ENCODE peak calls at places on chromosomes 5 and 9, in ten cellular contexts. G is NCI-H510A, J is amygdala, Q is nucleus accumbens, K is hypothalamus, C is fibroblast of mammary gland, P is KG1, R is right atrium auricular region, D is GDM1, N is progenitor cell of endocrine pancreas. E is an unnamed sample.

GRCh38 chr9:134909511-134910105 is 8.1 kb downstream of the FCN1 start:
- DNase-seq in G (no peak), Q (no peak), C (no peak), J (no peak), N (no peak), R (no peak), D (no peak), P (no peak), K (no peak), E (no peak)

GRCh38 chr5:169893010-169893409 is 87.3 kb downstream of the INSYN2B start:
- DNase-seq in D (no peak), P (no peak), N (no peak), J (no peak), G (no peak), C (no peak), K (no peak), R (no peak), Q (no peak), E (no peak)

GRCh38 chr5:153476767-153477166 is 13.7 kb upstream of the GRIA1 start:
- DNase-seq in G (no peak), C (peak), D (no peak), Q (no peak), P (no peak), J (no peak), K (no peak), R (no peak), N (no peak), E (peak)

GRCh38 chr5:19837536-19838179 is 150.3 kb downstream of the CDH18 start:
- DNase-seq in P (no peak), K (no peak), G (no peak), D (no peak), N (no peak), C (no peak), J (no peak), R (no peak), Q (no peak), E (no peak)

GRCh38 chr5:107570805-107571531 is 99.8 kb downstream of the EFNA5 start:
- DNase-seq in R (no peak), K (no peak), P (peak), G (peak), D (no peak), C (no peak), N (no peak), Q (no peak), J (no peak), E (peak)

GRCh38 chr9:127132921-127133647 is 10.6 kb upstream of the ANGPTL2 start:
- DNase-seq in J (peak), C (peak), P (no peak), Q (no peak), R (no peak), N (no peak), G (peak), D (no peak), K (no peak), E (no peak)

GRCh38 chr9:93633492-93634221 is 57.3 kb downstream of the PHF2 start:
- DNase-seq in C (no peak), Q (no peak), R (peak), K (no peak), G (no peak), P (no peak), N (no peak), D (no peak), J (no peak), E (no peak)

GRCh38 chr9:114080773-114081440 is 2.8 kb upstream of the AMBP start:
- DNase-seq in J (no peak), Q (no peak), P (no peak), K (no peak), G (no peak), N (peak), R (no peak), C (no peak), D (no peak), E (peak)

GRCh38 chr5:72066658-72067057 is 40.6 kb upstream of the MAP1B start:
- DNase-seq in N (no peak), Q (no peak), C (peak), J (no peak), R (no peak), D (no peak), G (no peak), P (no peak), K (no peak), E (peak)

GRCh38 chr5:159504857-159505304 is 174.6 kb upstream of the IL12B start:
- DNase-seq in R (peak), Q (no peak), C (peak), P (no peak), K (no peak), N (no peak), G (no peak), J (no peak), D (no peak), E (peak)

GRCh38 chr5:142783601-142784291 is 13.6 kb downstream of the ARHGAP26 start:
- DNase-seq in G (no peak), J (no peak), Q (no peak), K (peak), P (no peak), D (no peak), R (no peak), N (no peak), C (peak), E (no peak)

GRCh38 chr9:21252727-21253547 is 13.1 kb upstream of the IFNA14 start:
- DNase-seq in C (peak), J (no peak), K (peak), R (no peak), D (peak), N (no peak), G (no peak), Q (no peak), P (peak), E (no peak)

GRCh38 chr9:88657893-88658292 is 122.9 kb downstream of the NXNL2 start:
- DNase-seq in J (no peak), N (no peak), C (no peak), P (no peak), Q (no peak), G (no peak), K (no peak), D (no peak), R (no peak), E (no peak)

GRCh38 chr5:178214160-178214803 is 9.9 kb downstream of the HNRNPAB start:
- DNase-seq in D (no peak), K (no peak), J (no peak), Q (no peak), G (no peak), R (no peak), N (no peak), P (no peak), C (no peak), E (no peak)

GRCh38 chr9:95484225-95484624 is 32.5 kb downstream of the PTCH1 start:
- DNase-seq in N (no peak), C (no peak), K (no peak), P (no peak), R (no peak), D (no peak), J (no peak), G (no peak), Q (no peak), E (no peak)

GRCh38 chr5:57986746-57987145 is 473.1 kb downstream of the PLK2 start:
- DNase-seq in C (peak), G (no peak), D (no peak), P (no peak), Q (peak), R (no peak), N (no peak), J (no peak), K (peak), E (peak)

GRCh38 chr5:37580106-37580505 is 201.0 kb downstream of the WDR70 start:
- DNase-seq in P (no peak), J (no peak), N (no peak), D (no peak), C (no peak), K (no peak), R (no peak), Q (no peak), G (no peak), E (no peak)

GRCh38 chr5:107401470-107402085 is 269.2 kb downstream of the EFNA5 start:
- DNase-seq in J (no peak), N (no peak), D (no peak), P (no peak), Q (no peak), K (no peak), R (no peak), G (no peak), C (no peak), E (no peak)

GRCh38 chr9:128969491-128969890 is 22.0 kb downstream of the NUP188 start:
- DNase-seq in D (no peak), R (no peak), K (no peak), Q (no peak), P (no peak), C (no peak), G (no peak), J (no peak), N (no peak), E (peak)

GRCh38 chr9:4904322-4905134 is 80.5 kb upstream of the JAK2 start:
- DNase-seq in J (no peak), D (no peak), C (peak), Q (no peak), G (no peak), K (no peak), P (no peak), N (no peak), R (no peak), E (no peak)

GRCh38 chr9:76984476-76984875 is 35.0 kb upstream of the FOXB2 start:
- DNase-seq in C (peak), R (no peak), N (no peak), D (no peak), K (no peak), P (no peak), J (no peak), G (no peak), Q (no peak), E (no peak)